ENCODE peak calls at places on chromosome 12, in nine cellular contexts. K is GM04503; H is thoracic aorta; F is Daoy; A is DMS 273 treated with DMSO at 0.1 percent for 48 hours; X is effector CD4-positive, alpha-beta T cell; I is sciatic nerve; J is A549; G is GOT3. Y is an unnamed sample.

GRCh38 chr12:25958254-25959068 is at the start of gene RASSF8:
- DNase-seq in H (no peak), X (no peak), K (no peak), A (no peak), F (peak; percentile 87), G (peak; percentile 54), J (peak; percentile 53), I (peak; percentile 86), Y (peak; percentile 81)

GRCh38 chr12:92921877-92922276 is 7.2 kb downstream of the EEA1 start:
- DNase-seq in F (no peak), X (no peak), A (no peak), J (no peak), I (no peak), H (no peak), G (no peak), K (no peak), Y (no peak)

GRCh38 chr12:76679778-76680177 is 84.1 kb upstream of the ZDHHC17 start:
- DNase-seq in A (no peak), H (no peak), F (no peak), X (no peak), J (no peak), K (no peak), G (no peak), I (no peak), Y (no peak)

GRCh38 chr12:78004451-78005093 is 173.9 kb downstream of the NAV3 start:
- DNase-seq in X (no peak), J (no peak), K (no peak), I (no peak), G (no peak), F (no peak), H (no peak), A (no peak), Y (no peak)

GRCh38 chr12:120710805-120711296 is 593 bp downstream of the UNC119B start:
- DNase-seq in K (no peak), X (no peak), G (no peak), F (no peak), I (no peak), J (peak; percentile 43), A (no peak), H (no peak), Y (peak; percentile 39)

GRCh38 chr12:45051490-45052105 is 699 bp upstream of the DBX2 start:
- DNase-seq in A (peak; percentile 61), J (no peak), I (no peak), H (no peak), X (no peak), K (no peak), G (no peak), F (no peak), Y (peak; percentile 8)

GRCh38 chr12:92432724-92433281 is 270.0 kb upstream of the PLEKHG7 start:
- DNase-seq in H (no peak), K (no peak), X (no peak), G (no peak), F (no peak), J (no peak), I (no peak), A (no peak), Y (no peak)

GRCh38 chr12:2110841-2111566 is 58.2 kb downstream of the CACNA1C start:
- DNase-seq in A (no peak), K (no peak), J (no peak), F (no peak), G (no peak), X (no peak), H (no peak), I (no peak), Y (no peak)

GRCh38 chr12:54891717-54892478 is 37.6 kb downstream of the MUCL1 start:
- DNase-seq in G (no peak), K (no peak), A (no peak), J (no peak), I (no peak), X (no peak), F (peak; percentile 55), H (no peak), Y (no peak)

GRCh38 chr12:95836630-95837239 is 22.0 kb upstream of the SNRPF start:
- DNase-seq in X (no peak), H (no peak), F (peak; percentile 15), K (no peak), G (no peak), J (peak; percentile 24), A (no peak), I (no peak), Y (no peak)

GRCh38 chr12:105814283-105814682 is 324.5 kb downstream of the NUAK1 start:
- DNase-seq in X (no peak), A (no peak), J (no peak), G (no peak), F (no peak), K (no peak), I (no peak), H (no peak), Y (no peak)

GRCh38 chr12:57047981-57048380 is 1.9 kb downstream of the MYO1A start:
- DNase-seq in I (no peak), F (no peak), G (no peak), H (no peak), X (no peak), A (no peak), K (peak; percentile 32), J (no peak), Y (no peak)

GRCh38 chr12:109728921-109729836 is 15.6 kb downstream of the FAM222A start:
- DNase-seq in K (no peak), J (no peak), G (no peak), F (no peak), I (peak; percentile 53), X (no peak), A (no peak), H (no peak), Y (no peak)

GRCh38 chr12:52769946-52770345 is 7.2 kb downstream of the KRT76 start:
- DNase-seq in I (no peak), G (no peak), J (no peak), X (no peak), K (no peak), H (no peak), F (no peak), A (no peak), Y (no peak)

GRCh38 chr12:93805736-93806141 is 128.6 kb downstream of the CRADD start:
- DNase-seq in H (no peak), A (no peak), K (no peak), X (no peak), G (no peak), J (no peak), F (peak; percentile 47), I (no peak), Y (no peak)

GRCh38 chr12:132517740-132518100 is 27.8 kb downstream of the FBRSL1 start:
- DNase-seq in K (no peak), J (no peak), A (no peak), X (no peak), I (no peak), H (no peak), F (no peak), G (no peak), Y (no peak)

GRCh38 chr12:120361506-120362208 is 7.3 kb downstream of the MSI1 start:
- DNase-seq in I (peak; percentile 82), J (no peak), G (no peak), H (no peak), K (no peak), F (peak; percentile 87), X (no peak), A (no peak), Y (peak; percentile 94)

GRCh38 chr12:118058881-118059644 is 1.9 kb downstream of the WSB2 start:
- DNase-seq in F (peak; percentile 11), I (no peak), G (no peak), X (no peak), A (no peak), J (no peak), K (no peak), H (no peak), Y (no peak)

GRCh38 chr12:76422878-76423438 is 74.7 kb upstream of the BBS10 start:
- DNase-seq in A (no peak), J (no peak), K (no peak), X (no peak), F (no peak), G (no peak), H (no peak), I (no peak), Y (no peak)

GRCh38 chr12:21614510-21614909 is 9.9 kb upstream of the GYS2 start:
- DNase-seq in K (no peak), J (no peak), A (no peak), H (no peak), G (no peak), X (no peak), F (no peak), I (no peak), Y (no peak)

GRCh38 chr12:53078425-53079225 is 565 bp downstream of the SPRYD3 start:
- DNase-seq in K (no peak), G (no peak), X (peak; percentile 47), J (no peak), I (peak; percentile 52), H (no peak), A (no peak), F (no peak), Y (no peak)

GRCh38 chr12:47636908-47637780 is 68.7 kb downstream of the RPAP3 start:
- DNase-seq in K (no peak), G (no peak), H (no peak), F (peak; percentile 49), X (peak; percentile 10), A (no peak), I (no peak), J (no peak), Y (no peak)

GRCh38 chr12:84974177-84974815 is 61.7 kb upstream of the SLC6A15 start:
- DNase-seq in F (no peak), J (no peak), K (peak; percentile 1), H (no peak), X (no peak), G (no peak), I (no peak), A (no peak), Y (no peak)

GRCh38 chr12:13962699-13963098 is 18.7 kb downstream of the GRIN2B start:
- DNase-seq in J (peak; percentile 20), G (no peak), F (peak; percentile 69), I (no peak), K (no peak), X (no peak), A (no peak), H (no peak), Y (no peak)

GRCh38 chr12:56159482-56160105 is 1.4 kb downstream of the MYL6 start:
- DNase-seq in A (no peak), J (no peak), I (no peak), H (no peak), K (no peak), X (no peak), G (no peak), F (no peak), Y (no peak)

GRCh38 chr12:49462103-49462739 is 76.6 kb upstream of the KCNH3 start:
- DNase-seq in X (no peak), F (no peak), K (peak; percentile 0), H (no peak), J (no peak), I (no peak), G (no peak), A (no peak), Y (peak; percentile 65)

GRCh38 chr12:46468159-46468558 is 95.6 kb upstream of the SLC38A2 start:
- DNase-seq in H (no peak), K (no peak), I (no peak), F (peak; percentile 42), G (no peak), X (no peak), J (no peak), A (no peak), Y (no peak)

GRCh38 chr12:131787143-131787660 is 41.0 kb upstream of the MMP17 start:
- DNase-seq in H (no peak), X (no peak), K (no peak), A (no peak), I (no peak), J (no peak), G (no peak), F (no peak), Y (no peak)

Y was measured in cerebellum.